ENCODE peak calls at places on chromosomes 12 and 14, in four cellular contexts. One of them, this sample, is unnamed.

GRCh38 chr12:100995201-100995600 is 200.6 kb downstream of the ANO4 start:
- DNase-seq in ovary: no peak
- DNase-seq in uterus: no peak
- DNase-seq in A549: no peak
- DNase-seq in this sample: no peak

GRCh38 chr14:104328607-104329006 is 190.2 kb downstream of the KIF26A start:
- DNase-seq in ovary: no peak
- DNase-seq in uterus: no peak
- DNase-seq in A549: no peak
- DNase-seq in this sample: no peak

GRCh38 chr12:81296556-81297305 is 218.9 kb downstream of the ACSS3 start:
- DNase-seq in A549: no peak
- DNase-seq in uterus: no peak
- DNase-seq in ovary: no peak
- DNase-seq in this sample: no peak

GRCh38 chr12:91001306-91001705 is 3.5 kb downstream of the EPYC start:
- DNase-seq in ovary: no peak
- DNase-seq in A549: no peak
- DNase-seq in uterus: no peak
- DNase-seq in this sample: no peak

GRCh38 chr12:92759634-92760268 is 57.0 kb downstream of the PLEKHG7 start:
- DNase-seq in A549: peak; percentile 52
- DNase-seq in ovary: no peak
- DNase-seq in uterus: no peak
- DNase-seq in this sample: no peak

GRCh38 chr12:79834712-79835376 is 100.1 kb downstream of the PPP1R12A start:
- DNase-seq in uterus: no peak
- DNase-seq in ovary: no peak
- DNase-seq in A549: no peak
- DNase-seq in this sample: no peak

GRCh38 chr12:124472690-124473279 is 94.6 kb downstream of the NCOR2 start:
- DNase-seq in uterus: no peak
- DNase-seq in ovary: no peak
- DNase-seq in A549: no peak
- DNase-seq in this sample: no peak

GRCh38 chr14:101489092-101489760 is 72.1 kb upstream of the DIO3 start:
- DNase-seq in ovary: peak; percentile 2
- DNase-seq in A549: no peak
- DNase-seq in uterus: peak; percentile 4
- DNase-seq in this sample: no peak

GRCh38 chr14:104246401-104247335 is 108.3 kb downstream of the KIF26A start:
- DNase-seq in A549: no peak
- DNase-seq in ovary: peak; percentile 5
- DNase-seq in uterus: peak; percentile 6
- DNase-seq in this sample: no peak

GRCh38 chr12:21265932-21266331 is 68.8 kb downstream of the SLCO1A2 start:
- DNase-seq in ovary: no peak
- DNase-seq in uterus: no peak
- DNase-seq in A549: no peak
- DNase-seq in this sample: no peak

GRCh38 chr14:38056270-38056669 is 151.4 kb upstream of the SSTR1 start:
- DNase-seq in uterus: no peak
- DNase-seq in A549: no peak
- DNase-seq in ovary: no peak
- DNase-seq in this sample: no peak

GRCh38 chr12:109811624-109811995 is 21.6 kb downstream of the TRPV4 start:
- DNase-seq in uterus: no peak
- DNase-seq in ovary: no peak
- DNase-seq in A549: no peak
- DNase-seq in this sample: no peak

GRCh38 chr12:1594295-1595025 is at the start of gene FBXL14:
- DNase-seq in A549: peak; percentile 76
- DNase-seq in uterus: peak; percentile 89
- DNase-seq in ovary: peak; percentile 90
- DNase-seq in this sample: peak; percentile 92

GRCh38 chr14:46215801-46216200 is 435.8 kb downstream of the RPL10L start:
- DNase-seq in ovary: no peak
- DNase-seq in A549: no peak
- DNase-seq in uterus: no peak
- DNase-seq in this sample: no peak

GRCh38 chr14:86363576-86363975 is 833.6 kb downstream of the FLRT2 start:
- DNase-seq in uterus: no peak
- DNase-seq in ovary: no peak
- DNase-seq in A549: no peak
- DNase-seq in this sample: no peak

GRCh38 chr12:25725874-25726273 is 172.8 kb upstream of the LMNTD1 start:
- DNase-seq in A549: no peak
- DNase-seq in uterus: no peak
- DNase-seq in ovary: no peak
- DNase-seq in this sample: no peak

GRCh38 chr14:92686763-92687427 is 61.5 kb downstream of the LGMN start:
- DNase-seq in A549: peak; percentile 91
- DNase-seq in ovary: peak; percentile 90
- DNase-seq in uterus: peak; percentile 85
- DNase-seq in this sample: peak; percentile 79

GRCh38 chr14:92687681-92688433 is 60.6 kb downstream of the LGMN start:
- DNase-seq in A549: no peak
- DNase-seq in uterus: no peak
- DNase-seq in ovary: peak; percentile 47
- DNase-seq in this sample: peak; percentile 72

GRCh38 chr14:92684801-92685560 is 63.4 kb downstream of the LGMN start:
- DNase-seq in ovary: no peak
- DNase-seq in uterus: no peak
- DNase-seq in A549: no peak
- DNase-seq in this sample: no peak

GRCh38 chr14:92685784-92686355 is 62.6 kb downstream of the LGMN start:
- DNase-seq in A549: no peak
- DNase-seq in uterus: no peak
- DNase-seq in ovary: no peak
- DNase-seq in this sample: no peak

GRCh38 chr14:92686411-92686762 is 62.0 kb downstream of the LGMN start:
- DNase-seq in uterus: no peak
- DNase-seq in A549: no peak
- DNase-seq in ovary: no peak
- DNase-seq in this sample: no peak
- H3K4me3 ChIP-seq in uterus: no peak overlapping the region
- H3K4me3 ChIP-seq in A549: no peak overlapping the region
- H3K4me3 ChIP-seq in ovary: no peak overlapping the region
- H3K4me3 ChIP-seq in this sample: no peak overlapping the region

DNA sequence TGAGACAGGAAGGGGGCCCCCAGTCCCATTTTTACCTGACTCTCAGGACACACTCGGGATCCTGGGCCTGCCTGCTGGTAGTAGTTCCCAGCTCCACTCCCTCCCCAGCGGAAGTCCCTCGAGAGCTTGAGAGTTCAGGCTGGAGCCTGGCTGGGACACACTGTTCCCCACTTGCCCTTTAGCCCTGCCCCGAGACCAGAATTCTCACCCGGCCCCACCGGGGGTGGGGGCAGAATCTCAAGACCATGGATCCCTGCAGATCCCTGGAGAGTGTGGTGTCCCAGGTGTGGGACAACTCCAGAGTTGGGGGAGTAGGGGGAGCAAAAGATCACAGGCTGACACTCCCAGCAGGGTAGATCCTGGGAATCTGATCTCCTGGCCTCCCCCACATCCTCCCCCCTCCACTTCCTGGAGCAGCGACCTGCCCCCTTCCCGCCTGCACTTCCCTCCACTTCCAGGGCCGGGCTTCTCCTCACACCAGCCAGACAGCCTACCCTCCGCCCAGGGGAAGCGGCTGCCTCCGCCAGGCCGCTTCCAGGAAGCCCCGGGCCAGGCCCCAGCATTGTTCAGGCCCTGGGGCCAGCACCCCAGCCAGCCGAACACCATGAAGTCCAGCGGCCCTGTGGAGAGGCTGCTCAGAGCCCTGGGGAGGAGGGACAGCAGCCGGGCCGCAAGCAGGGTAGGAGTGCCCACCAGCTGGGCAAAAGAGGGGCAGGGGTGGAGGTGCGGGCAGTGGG is at the start of gene TNS2:
- DNase-seq in ovary: peak; percentile 74
- DNase-seq in uterus: peak; percentile 81
- DNase-seq in A549: no peak
- DNase-seq in this sample: peak; percentile 70
- TF ChIP-seq POLR2A in ovary: peak; percentile 34
- TF ChIP-seq POLR2A in uterus: peak; percentile 60
- TF ChIP-seq POLR2A in A549: peak; percentile 24
- TF ChIP-seq POLR2A in this sample: peak; percentile 81

GRCh38 chr12:106723416-106723815 is 51.1 kb upstream of the RIC8B start:
- DNase-seq in ovary: no peak
- DNase-seq in A549: no peak
- DNase-seq in uterus: no peak
- DNase-seq in this sample: no peak
- TF ChIP-seq CTCF in ovary: no peak
- TF ChIP-seq CTCF in A549: no peak
- TF ChIP-seq CTCF in uterus: no peak
- TF ChIP-seq CTCF in this sample: no peak

DNA sequence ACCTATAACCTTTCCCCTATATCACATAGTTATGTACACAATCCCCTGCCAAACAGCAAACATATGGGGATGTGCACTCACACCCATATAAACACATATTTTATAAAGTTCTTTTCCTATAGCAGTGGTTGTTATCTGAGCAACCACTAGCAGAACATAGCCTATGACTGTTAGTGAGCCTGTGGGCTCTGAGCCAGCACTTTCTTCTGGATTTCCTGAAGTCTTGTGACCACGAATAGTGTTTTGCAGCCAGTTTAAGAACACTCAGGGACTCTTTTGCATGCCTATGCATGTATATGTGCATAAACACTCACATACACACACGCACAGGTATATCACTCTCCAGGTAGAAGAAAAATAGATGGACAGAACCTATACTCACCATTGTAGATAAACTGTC is 17.1 kb downstream of the TESPA1 start:
- DNase-seq in uterus: no peak
- DNase-seq in A549: no peak
- DNase-seq in ovary: no peak
- DNase-seq in this sample: peak; percentile 7
- H3K4me3 ChIP-seq in uterus: no peak overlapping the region
- H3K4me3 ChIP-seq in A549: no peak overlapping the region
- H3K4me3 ChIP-seq in ovary: no peak overlapping the region
- H3K4me3 ChIP-seq in this sample: no peak overlapping the region

GRCh38 chr12:5856692-5857091 is 88.4 kb downstream of the ANO2 start:
- DNase-seq in ovary: no peak
- DNase-seq in uterus: no peak
- DNase-seq in A549: no peak
- DNase-seq in this sample: no peak
- TF ChIP-seq POLR2A in ovary: no peak
- TF ChIP-seq POLR2A in uterus: no peak
- TF ChIP-seq POLR2A in A549: no peak
- TF ChIP-seq POLR2A in this sample: no peak

GRCh38 chr12:65232490-65233077 is 45.9 kb upstream of the MSRB3 start:
- DNase-seq in A549: peak; percentile 13
- DNase-seq in uterus: no peak
- DNase-seq in ovary: no peak
- DNase-seq in this sample: no peak
- TF ChIP-seq CTCF in A549: peak; percentile 47
- TF ChIP-seq CTCF in uterus: peak; percentile 17
- TF ChIP-seq CTCF in ovary: no peak
- TF ChIP-seq CTCF in this sample: peak; percentile 55

DNA sequence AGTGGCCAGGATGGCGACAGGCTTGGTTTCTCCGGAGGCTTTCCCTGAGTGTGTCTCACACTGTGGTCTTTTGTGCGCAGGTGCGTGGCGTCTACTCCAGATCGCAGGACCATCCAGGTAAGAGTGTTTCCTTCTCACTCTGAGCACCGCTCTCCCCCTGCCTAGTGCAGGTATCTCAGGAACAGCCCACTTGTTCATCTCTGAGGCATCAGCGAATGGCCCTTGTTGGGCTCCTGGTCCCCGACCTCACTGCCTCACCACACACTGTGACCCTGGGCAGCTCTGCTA is 781 bp downstream of the ADGRD1 start:
- DNase-seq in ovary: no peak
- DNase-seq in uterus: no peak
- DNase-seq in A549: no peak
- DNase-seq in this sample: peak; percentile 60
- H3K4me3 ChIP-seq in ovary: peak overlapping the region; percentile 53
- H3K4me3 ChIP-seq in uterus: peak overlapping the region; percentile 42
- H3K4me3 ChIP-seq in A549: no peak overlapping the region
- H3K4me3 ChIP-seq in this sample: no peak overlapping the region

DNA sequence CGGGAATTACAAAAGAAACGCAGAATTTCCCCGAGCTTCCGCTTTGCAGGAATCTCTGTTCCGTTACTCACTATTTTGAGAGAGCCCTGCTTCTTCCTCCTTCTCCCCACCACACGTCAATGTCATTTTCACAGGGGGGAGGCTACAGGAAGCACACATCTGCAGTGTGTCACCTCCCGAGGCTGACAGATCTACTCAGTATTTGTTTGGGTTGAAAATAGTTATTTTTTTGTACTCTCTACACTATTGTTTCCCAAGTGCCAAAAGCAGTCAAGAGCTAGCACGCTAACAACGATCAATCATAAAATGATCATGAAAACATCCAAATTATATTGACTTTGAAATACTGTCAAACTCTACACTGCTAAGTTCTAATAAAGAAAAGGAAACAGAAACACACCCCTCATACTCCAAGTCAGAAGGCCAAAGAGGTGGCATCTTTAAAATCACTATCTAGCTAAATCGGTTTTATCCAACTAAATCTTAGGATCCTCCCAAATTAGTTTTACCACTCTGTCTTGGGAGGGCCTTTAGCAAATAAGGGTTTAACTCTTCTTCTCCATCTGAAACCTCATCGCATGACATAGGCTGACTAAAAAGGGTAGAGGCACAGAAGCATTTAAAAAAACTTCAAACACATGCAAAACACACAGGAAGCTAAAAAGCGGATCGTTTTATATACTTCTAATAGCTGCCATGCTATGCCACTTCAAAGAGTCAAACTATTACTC is 51.8 kb downstream of the FOXN3 start:
- DNase-seq in A549: no peak
- DNase-seq in ovary: no peak
- DNase-seq in uterus: peak; percentile 32
- DNase-seq in this sample: no peak
- TF ChIP-seq POLR2A in A549: no peak
- TF ChIP-seq POLR2A in ovary: no peak
- TF ChIP-seq POLR2A in uterus: no peak
- TF ChIP-seq POLR2A in this sample: no peak

DNA sequence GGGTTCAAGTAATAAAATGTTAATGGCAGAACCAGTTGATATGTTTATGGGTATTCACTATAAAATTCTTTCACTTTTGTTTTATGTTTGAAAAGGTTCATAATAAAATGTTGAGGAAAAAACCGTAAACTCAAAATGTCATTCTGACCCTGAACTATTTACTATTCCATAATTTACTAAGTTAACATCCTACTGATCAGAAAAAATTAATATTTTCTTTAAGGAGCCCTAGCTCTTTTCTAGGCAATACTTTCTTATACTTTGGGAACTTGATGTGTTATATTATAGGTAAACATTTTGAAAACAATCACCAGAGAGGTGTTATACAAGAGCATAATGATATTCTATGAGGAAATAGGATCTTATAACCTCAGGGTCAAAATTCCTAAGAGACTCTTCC is 334.6 kb downstream of the ZFP36L1 start:
- DNase-seq in ovary: no peak
- DNase-seq in uterus: no peak
- DNase-seq in A549: no peak
- DNase-seq in this sample: no peak
- TF ChIP-seq CTCF in ovary: no peak
- TF ChIP-seq CTCF in uterus: no peak
- TF ChIP-seq CTCF in A549: no peak
- TF ChIP-seq CTCF in this sample: no peak